ENCODE peak calls at places on chromosomes 13 and 19, in ten cellular contexts. One of them, this sample, is unnamed.

GRCh38 chr13:66574606-66575005 is 655.5 kb downstream of the PCDH9 start:
- DNase-seq in keratinocyte: no peak
- DNase-seq in pancreas: no peak
- DNase-seq in foreskin fibroblast: peak; percentile 21
- DNase-seq in cardiac muscle cell: no peak
- DNase-seq in cardiac fibroblast: peak; percentile 80
- DNase-seq in Peyer's patch: no peak
- DNase-seq in BJ: no peak
- DNase-seq in PC-9: no peak
- DNase-seq in osteocyte: no peak
- DNase-seq in this sample: no peak

GRCh38 chr13:70571221-70571620 is 463.0 kb upstream of the KLHL1 start:
- DNase-seq in keratinocyte: no peak
- DNase-seq in pancreas: no peak
- DNase-seq in foreskin fibroblast: no peak
- DNase-seq in cardiac muscle cell: no peak
- DNase-seq in cardiac fibroblast: no peak
- DNase-seq in Peyer's patch: no peak
- DNase-seq in BJ: no peak
- DNase-seq in PC-9: no peak
- DNase-seq in osteocyte: no peak
- DNase-seq in this sample: no peak

GRCh38 chr19:15195381-15195964 is 5.3 kb downstream of the NOTCH3 start:
- DNase-seq in keratinocyte: no peak
- DNase-seq in pancreas: peak; percentile 59
- DNase-seq in foreskin fibroblast: peak; percentile 63
- DNase-seq in cardiac muscle cell: peak; percentile 62
- DNase-seq in cardiac fibroblast: peak; percentile 83
- DNase-seq in Peyer's patch: no peak
- DNase-seq in BJ: peak; percentile 4
- DNase-seq in PC-9: peak; percentile 91
- DNase-seq in osteocyte: no peak
- DNase-seq in this sample: no peak

GRCh38 chr19:7427944-7428343 is 60.9 kb downstream of the PEX11G start:
- DNase-seq in keratinocyte: no peak
- DNase-seq in pancreas: no peak
- DNase-seq in foreskin fibroblast: no peak
- DNase-seq in cardiac muscle cell: no peak
- DNase-seq in cardiac fibroblast: no peak
- DNase-seq in Peyer's patch: no peak
- DNase-seq in BJ: no peak
- DNase-seq in PC-9: no peak
- DNase-seq in osteocyte: no peak
- DNase-seq in this sample: no peak

GRCh38 chr19:51161266-51161665 is 19.2 kb downstream of the SIGLEC7 start:
- DNase-seq in keratinocyte: no peak
- DNase-seq in pancreas: no peak
- DNase-seq in foreskin fibroblast: no peak
- DNase-seq in cardiac muscle cell: no peak
- DNase-seq in cardiac fibroblast: no peak
- DNase-seq in Peyer's patch: no peak
- DNase-seq in BJ: no peak
- DNase-seq in PC-9: no peak
- DNase-seq in osteocyte: no peak
- DNase-seq in this sample: no peak

GRCh38 chr13:98847780-98848179 is 95.3 kb upstream of the SLC15A1 start:
- DNase-seq in keratinocyte: no peak
- DNase-seq in pancreas: no peak
- DNase-seq in foreskin fibroblast: no peak
- DNase-seq in cardiac muscle cell: peak; percentile 71
- DNase-seq in cardiac fibroblast: peak; percentile 69
- DNase-seq in Peyer's patch: no peak
- DNase-seq in BJ: no peak
- DNase-seq in PC-9: no peak
- DNase-seq in osteocyte: no peak
- DNase-seq in this sample: no peak

GRCh38 chr13:50197705-50198104 is 182.5 kb downstream of the KCNRG start:
- DNase-seq in keratinocyte: no peak
- DNase-seq in pancreas: no peak
- DNase-seq in foreskin fibroblast: no peak
- DNase-seq in cardiac muscle cell: peak; percentile 16
- DNase-seq in cardiac fibroblast: peak; percentile 67
- DNase-seq in Peyer's patch: no peak
- DNase-seq in BJ: no peak
- DNase-seq in PC-9: no peak
- DNase-seq in osteocyte: no peak
- DNase-seq in this sample: no peak

GRCh38 chr19:39474139-39474620 is 6.5 kb upstream of the TIMM50 start:
- DNase-seq in keratinocyte: no peak
- DNase-seq in pancreas: peak; percentile 42
- DNase-seq in foreskin fibroblast: no peak
- DNase-seq in cardiac muscle cell: peak; percentile 53
- DNase-seq in cardiac fibroblast: peak; percentile 31
- DNase-seq in Peyer's patch: peak; percentile 67
- DNase-seq in BJ: no peak
- DNase-seq in PC-9: peak; percentile 48
- DNase-seq in osteocyte: peak; percentile 89
- DNase-seq in this sample: peak; percentile 62

GRCh38 chr13:35857769-35858168 is 273.4 kb downstream of the DCLK1 start:
- DNase-seq in keratinocyte: no peak
- DNase-seq in pancreas: no peak
- DNase-seq in foreskin fibroblast: no peak
- DNase-seq in cardiac muscle cell: peak; percentile 33
- DNase-seq in cardiac fibroblast: peak; percentile 52
- DNase-seq in Peyer's patch: no peak
- DNase-seq in BJ: no peak
- DNase-seq in PC-9: no peak
- DNase-seq in osteocyte: no peak
- DNase-seq in this sample: no peak

GRCh38 chr19:43777163-43777700 is 3.5 kb downstream of the KCNN4 start:
- DNase-seq in keratinocyte: no peak
- DNase-seq in pancreas: no peak
- DNase-seq in foreskin fibroblast: no peak
- DNase-seq in cardiac muscle cell: no peak
- DNase-seq in cardiac fibroblast: peak; percentile 35
- DNase-seq in Peyer's patch: peak; percentile 37
- DNase-seq in BJ: no peak
- DNase-seq in PC-9: peak; percentile 79
- DNase-seq in osteocyte: no peak
- DNase-seq in this sample: no peak

DNA sequence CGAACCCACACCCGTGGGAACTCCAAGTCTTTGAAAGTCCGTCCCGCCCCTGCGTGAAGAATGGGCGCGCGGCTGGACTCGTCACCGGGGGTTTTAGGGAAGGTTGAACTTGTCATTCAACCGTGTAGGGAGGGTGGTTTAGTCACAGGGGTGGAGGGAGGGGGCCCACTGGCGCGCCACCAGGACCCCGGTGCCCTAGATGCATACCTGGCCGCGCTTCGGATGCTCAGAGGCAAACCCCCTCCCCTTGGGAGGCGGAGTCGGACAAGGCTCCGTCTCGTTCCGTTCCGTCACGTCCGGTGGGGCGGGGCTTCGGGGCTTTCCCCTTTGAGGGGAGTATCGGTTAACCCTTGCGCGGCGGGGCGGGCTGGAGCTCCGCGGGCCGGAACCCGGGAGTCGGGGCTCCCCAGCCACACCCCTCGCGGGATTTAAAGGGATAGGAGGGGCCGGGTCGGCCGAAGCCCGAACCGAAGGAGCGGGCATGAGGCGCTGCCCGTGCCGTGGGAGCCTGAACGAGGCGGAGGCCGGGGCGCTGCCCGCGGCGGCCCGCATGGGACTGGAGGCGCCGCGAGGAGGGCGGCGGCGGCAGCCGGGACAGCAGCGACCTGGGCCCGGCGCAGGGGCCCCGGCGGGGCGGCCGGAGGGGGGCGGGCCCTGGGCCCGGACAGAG is at the start of the genes COQ8B and ITPKC:
- DNase-seq in keratinocyte: peak; percentile 87
- DNase-seq in pancreas: peak; percentile 100
- DNase-seq in foreskin fibroblast: peak; percentile 97
- DNase-seq in cardiac muscle cell: peak; percentile 98
- DNase-seq in cardiac fibroblast: peak; percentile 98
- DNase-seq in Peyer's patch: peak; percentile 100
- DNase-seq in BJ: peak; percentile 74
- DNase-seq in PC-9: peak; percentile 99
- DNase-seq in osteocyte: peak; percentile 99
- DNase-seq in this sample: peak; percentile 100
- TF ChIP-seq CTCF in keratinocyte: no peak
- TF ChIP-seq CTCF in pancreas: no peak
- TF ChIP-seq CTCF in foreskin fibroblast: no peak
- TF ChIP-seq CTCF in cardiac muscle cell: no peak
- TF ChIP-seq CTCF in cardiac fibroblast: no peak
- TF ChIP-seq CTCF in Peyer's patch: peak; percentile 13
- TF ChIP-seq CTCF in BJ: no peak
- TF ChIP-seq CTCF in PC-9: no peak
- TF ChIP-seq CTCF in osteocyte: peak; percentile 32
- TF ChIP-seq CTCF in this sample: no peak

DNA sequence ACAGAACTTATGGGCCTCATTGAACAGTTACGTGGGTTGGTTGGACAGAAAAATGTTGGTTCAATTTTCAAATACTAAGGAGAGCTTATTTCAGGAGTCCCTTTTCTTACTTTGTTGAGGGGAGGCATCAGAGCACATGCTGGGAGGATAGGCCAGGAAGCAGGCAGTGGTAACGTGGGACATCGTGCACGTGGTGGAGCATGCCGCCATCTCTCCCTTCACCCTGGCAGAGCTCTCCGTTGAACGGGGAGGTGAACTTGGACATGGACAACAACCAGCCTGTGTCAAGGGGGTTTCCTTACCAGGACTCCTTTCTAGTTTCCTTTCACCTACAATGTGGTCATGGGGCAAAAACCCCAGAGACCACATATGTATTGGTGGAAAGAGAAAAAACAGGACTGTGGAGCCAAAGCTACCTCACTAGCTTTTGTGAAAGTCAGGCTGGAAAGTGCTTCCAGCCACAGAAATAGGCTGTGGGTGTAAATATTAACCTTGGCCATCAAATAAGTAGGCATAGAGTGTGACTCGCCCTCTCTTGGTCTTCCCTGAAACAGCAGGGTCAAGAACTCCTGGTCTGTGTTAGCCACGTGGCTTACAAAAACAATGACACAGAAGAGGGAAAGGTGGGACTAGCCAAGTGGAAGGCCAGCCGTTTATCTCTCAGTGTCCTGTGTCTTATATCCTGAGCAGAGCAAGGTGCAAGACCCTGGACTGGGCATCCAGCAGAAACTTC is 14.4 kb downstream of the MICOS13 start:
- DNase-seq in keratinocyte: no peak
- DNase-seq in pancreas: no peak
- DNase-seq in foreskin fibroblast: peak; percentile 81
- DNase-seq in cardiac muscle cell: peak; percentile 33
- DNase-seq in cardiac fibroblast: peak; percentile 75
- DNase-seq in Peyer's patch: no peak
- DNase-seq in BJ: no peak
- DNase-seq in PC-9: no peak
- DNase-seq in osteocyte: no peak
- DNase-seq in this sample: no peak
- TF ChIP-seq CTCF in keratinocyte: no peak
- TF ChIP-seq CTCF in pancreas: no peak
- TF ChIP-seq CTCF in foreskin fibroblast: peak; percentile 21
- TF ChIP-seq CTCF in cardiac muscle cell: peak; percentile 15
- TF ChIP-seq CTCF in cardiac fibroblast: peak; percentile 41
- TF ChIP-seq CTCF in Peyer's patch: no peak
- TF ChIP-seq CTCF in BJ: peak; percentile 41
- TF ChIP-seq CTCF in PC-9: no peak
- TF ChIP-seq CTCF in osteocyte: no peak
- TF ChIP-seq CTCF in this sample: no peak

DNA sequence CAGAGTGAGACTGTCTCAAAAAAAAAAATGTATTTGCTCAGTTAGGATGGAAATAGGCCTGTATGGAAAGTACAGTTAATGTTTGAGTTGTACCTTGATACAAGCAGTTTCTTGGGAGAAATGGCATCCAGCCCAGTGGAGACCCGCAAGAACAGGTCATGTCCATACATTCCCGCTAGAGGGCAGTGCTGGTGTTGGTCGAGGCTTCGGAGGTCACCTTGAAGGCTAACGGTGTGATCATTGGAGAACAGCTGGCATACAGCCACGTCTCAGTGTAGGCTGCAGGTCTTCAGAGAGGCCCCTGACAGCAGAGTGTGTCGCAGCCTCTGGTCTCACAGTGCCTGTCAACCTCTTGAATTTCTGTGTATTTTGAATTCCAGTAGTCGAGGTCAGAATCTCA is 7.5 kb downstream of the ZNF610 start:
- DNase-seq in keratinocyte: no peak
- DNase-seq in pancreas: peak; percentile 16
- DNase-seq in foreskin fibroblast: no peak
- DNase-seq in cardiac muscle cell: peak; percentile 27
- DNase-seq in cardiac fibroblast: peak; percentile 51
- DNase-seq in Peyer's patch: no peak
- DNase-seq in BJ: no peak
- DNase-seq in PC-9: peak; percentile 16
- DNase-seq in osteocyte: no peak
- DNase-seq in this sample: peak; percentile 25
- TF ChIP-seq CTCF in keratinocyte: peak; percentile 41
- TF ChIP-seq CTCF in pancreas: peak; percentile 10
- TF ChIP-seq CTCF in foreskin fibroblast: peak; percentile 24
- TF ChIP-seq CTCF in cardiac muscle cell: peak; percentile 31
- TF ChIP-seq CTCF in cardiac fibroblast: peak; percentile 37
- TF ChIP-seq CTCF in Peyer's patch: peak; percentile 19
- TF ChIP-seq CTCF in BJ: peak; percentile 27
- TF ChIP-seq CTCF in PC-9: peak; percentile 65
- TF ChIP-seq CTCF in osteocyte: peak; percentile 37
- TF ChIP-seq CTCF in this sample: no peak

GRCh38 chr13:103000157-103000556 is 66.1 kb downstream of the SLC10A2 start:
- DNase-seq in keratinocyte: no peak
- DNase-seq in pancreas: no peak
- DNase-seq in foreskin fibroblast: no peak
- DNase-seq in cardiac muscle cell: no peak
- DNase-seq in cardiac fibroblast: no peak
- DNase-seq in Peyer's patch: no peak
- DNase-seq in BJ: no peak
- DNase-seq in PC-9: no peak
- DNase-seq in osteocyte: no peak
- DNase-seq in this sample: no peak
- TF ChIP-seq CTCF in keratinocyte: no peak
- TF ChIP-seq CTCF in pancreas: no peak
- TF ChIP-seq CTCF in foreskin fibroblast: no peak
- TF ChIP-seq CTCF in cardiac muscle cell: no peak
- TF ChIP-seq CTCF in cardiac fibroblast: no peak
- TF ChIP-seq CTCF in Peyer's patch: no peak
- TF ChIP-seq CTCF in BJ: no peak
- TF ChIP-seq CTCF in PC-9: no peak
- TF ChIP-seq CTCF in osteocyte: no peak
- TF ChIP-seq CTCF in this sample: no peak

This sample was measured in omental fat pad.